ENCODE peak calls at places on chromosomes 5 and 9, in four cellular contexts. V is upper lobe of left lung, J is transverse colon, C is HepG2. R is an unnamed sample.

GRCh38 chr9:16248816-16249215 is 621.7 kb downstream of the BNC2 start:
- DNase-seq in J (no peak), C (no peak), V (no peak), R (no peak)

GRCh38 chr5:75509956-75510355 is 1.5 kb downstream of the CERT1 start:
- DNase-seq in C (peak), J (no peak), V (no peak), R (no peak)

GRCh38 chr9:135589596-135590485 is 28.3 kb downstream of the PAEP start:
- DNase-seq in J (no peak), C (no peak), V (no peak), R (peak)

GRCh38 chr5:54390015-54390414 is 65.5 kb upstream of the HSPB3 start:
- DNase-seq in J (peak), C (no peak), V (no peak), R (no peak)

GRCh38 chr5:99032234-99033013 is 103.6 kb upstream of the CHD1 start:
- DNase-seq in C (peak), J (peak), V (no peak), R (peak)

GRCh38 chr5:156391139-156391538 is 64.2 kb downstream of the SGCD start:
- DNase-seq in J (no peak), V (no peak), C (peak), R (no peak)

GRCh38 chr5:11239261-11239660 is 478.2 kb upstream of the DAP start:
- DNase-seq in C (no peak), J (no peak), V (no peak), R (no peak)

GRCh38 chr9:72858089-72858912 is 94.6 kb downstream of the ALDH1A1 start:
- DNase-seq in V (no peak), C (peak), J (peak), R (peak)

GRCh38 chr5:76607353-76607871 is 15.8 kb downstream of the F2RL2 start:
- DNase-seq in J (no peak), V (no peak), C (no peak), R (no peak)

GRCh38 chr5:61319388-61320146 is 12.5 kb upstream of the ZSWIM6 start:
- DNase-seq in V (no peak), C (no peak), J (peak), R (no peak)

GRCh38 chr5:26003966-26004365 is 1034.4 kb downstream of the CDH9 start:
- DNase-seq in J (no peak), C (no peak), V (no peak), R (no peak)

GRCh38 chr5:17118631-17119030 is 98.8 kb upstream of the BASP1 start:
- DNase-seq in J (peak), V (no peak), C (peak), R (peak)

GRCh38 chr5:125899006-125899405 is 524.2 kb upstream of the GRAMD2B start:
- DNase-seq in J (no peak), V (no peak), C (no peak), R (no peak)

GRCh38 chr5:120843390-120843980 is 379.4 kb downstream of the PRR16 start:
- DNase-seq in V (no peak), J (no peak), C (no peak), R (no peak)

GRCh38 chr5:55063899-55064298 is 38.5 kb upstream of the GZMA start:
- DNase-seq in V (no peak), C (no peak), J (no peak), R (no peak)

GRCh38 chr5:136053336-136054121 is 24.7 kb downstream of the TGFBI start:
- DNase-seq in C (peak), V (no peak), J (no peak), R (no peak)

GRCh38 chr5:52269395-52269794 is 518.3 kb upstream of the ITGA1 start:
- DNase-seq in V (no peak), J (no peak), C (no peak), R (no peak)

GRCh38 chr9:84121991-84122523 is 141.5 kb downstream of the RMI1 start:
- DNase-seq in J (no peak), C (no peak), V (no peak), R (no peak)

GRCh38 chr9:77673912-77674791 is 26.0 kb upstream of the GNA14 start:
- DNase-seq in V (no peak), J (no peak), C (peak), R (no peak)

GRCh38 chr5:105821800-105822199 is 1848.9 kb downstream of the EFNA5 start:
- DNase-seq in C (no peak), J (no peak), V (no peak), R (no peak)

GRCh38 chr9:29514336-29514735 is 1941.1 kb upstream of the C9orf72 start:
- DNase-seq in C (no peak), V (peak), J (no peak), R (no peak)

GRCh38 chr5:68239485-68239884 is 23.9 kb downstream of the PIK3R1 start:
- DNase-seq in J (peak), C (peak), V (no peak), R (peak)

GRCh38 chr5:32526815-32527214 is 58.5 kb upstream of the SUB1 start:
- DNase-seq in V (no peak), C (peak), J (no peak), R (no peak)

GRCh38 chr5:5372511-5372910 is 50.0 kb upstream of the ICE1 start:
- DNase-seq in C (no peak), V (no peak), J (no peak), R (no peak)

GRCh38 chr9:20353931-20354652 is 268.2 kb downstream of the MLLT3 start:
- DNase-seq in V (no peak), J (peak), C (no peak), R (no peak)

GRCh38 chr5:71877511-71877910 is 158.4 kb downstream of the CARTPT start:
- DNase-seq in V (no peak), C (no peak), J (no peak), R (no peak)

GRCh38 chr9:130535818-130536521 is 43.4 kb upstream of the FUBP3 start:
- DNase-seq in V (peak), C (peak), J (no peak), R (no peak)

GRCh38 chr9:26066237-26066636 is 388.0 kb upstream of the TUSC1 start:
- DNase-seq in J (no peak), V (no peak), C (no peak), R (no peak)

GRCh38 chr9:33475357-33475756 is 1.6 kb upstream of the NOL6 start:
- DNase-seq in V (no peak), C (no peak), J (no peak), R (no peak)

GRCh38 chr9:132787748-132788159 is 90.3 kb downstream of the AK8 start:
- DNase-seq in V (no peak), J (no peak), C (peak), R (no peak)

GRCh38 chr5:61123145-61123544 is 39.1 kb downstream of the SMIM15 start:
- DNase-seq in V (no peak), C (peak), J (peak), R (no peak)

GRCh38 chr9:111483419-111483861 is 743 bp downstream of the ECPAS start:
- DNase-seq in V (no peak), C (peak), J (peak), R (no peak)

GRCh38 chr5:103918668-103919367 is 356.2 kb upstream of the NUDT12 start:
- DNase-seq in J (no peak), V (no peak), C (no peak), R (no peak)

GRCh38 chr5:56501949-56502557 is 268.9 kb upstream of the ANKRD55 start:
- DNase-seq in C (no peak), V (no peak), J (no peak), R (no peak)

GRCh38 chr5:115246361-115246991 is 16.2 kb downstream of the PGGT1B start:
- DNase-seq in J (no peak), V (no peak), C (peak), R (no peak)

GRCh38 chr5:174183701-174184100 is 138.2 kb downstream of the NSG2 start:
- DNase-seq in J (no peak), C (no peak), V (no peak), R (no peak)

GRCh38 chr5:8993031-8993430 is 552.8 kb downstream of the SEMA5A start:
- DNase-seq in V (no peak), J (no peak), C (no peak), R (no peak)

GRCh38 chr9:33524431-33524947 is 438 bp downstream of the ANKRD18B start:
- DNase-seq in C (no peak), V (peak), J (no peak), R (no peak)

GRCh38 chr9:109028457-109028856 is 15.2 kb upstream of the CTNNAL1 start:
- DNase-seq in J (no peak), C (no peak), V (no peak), R (no peak)

DNA sequence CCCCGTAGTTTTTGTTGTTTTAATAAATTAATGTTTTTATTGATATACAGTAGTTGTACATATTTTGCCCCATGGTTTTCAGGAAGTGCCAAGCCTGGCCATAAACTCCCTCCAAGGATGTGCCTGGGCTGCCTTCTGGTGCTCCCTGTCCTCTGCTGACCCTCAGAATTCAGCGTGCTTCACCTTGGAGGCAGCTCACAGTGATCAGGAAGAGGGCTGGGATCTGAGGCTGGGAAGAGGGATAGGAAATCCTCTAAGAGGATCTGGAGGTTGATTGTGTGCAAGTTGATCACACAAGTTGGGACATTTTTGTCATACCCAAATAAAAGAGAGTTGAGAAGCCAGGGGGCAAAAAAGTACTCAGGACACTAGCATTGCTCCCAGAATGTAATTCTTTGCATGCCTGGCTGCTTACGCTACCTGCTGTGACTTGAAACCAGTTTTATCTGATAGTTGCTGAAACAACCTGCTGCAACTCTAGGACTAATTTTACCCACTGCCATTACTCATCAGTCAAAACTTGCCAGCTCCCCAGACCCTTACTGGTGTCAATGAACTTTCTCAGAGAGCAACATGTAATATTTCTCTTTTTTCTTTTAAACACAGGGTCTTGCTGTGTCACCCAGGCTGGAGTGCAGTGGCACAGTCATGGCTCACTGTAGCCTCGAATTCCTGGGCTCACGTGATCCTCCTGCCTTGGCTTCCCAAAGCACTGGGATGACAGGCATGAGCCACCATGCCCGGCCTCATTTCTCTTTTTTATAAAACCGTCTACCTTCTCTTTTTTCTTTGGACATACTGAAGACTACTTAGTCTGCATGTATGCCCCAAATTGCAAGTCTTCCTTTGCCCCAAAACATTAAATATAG is 29.0 kb downstream of the PDE6A start:
- DNase-seq in V (no peak), J (no peak), C (no peak), R (no peak)
- TF ChIP-seq CTCF in V (no peak), J (no peak), C (no peak), R (no peak)

GRCh38 chr5:139765409-139766217 is 30.0 kb upstream of the PSD2 start:
- DNase-seq in C (peak), J (peak), V (peak), R (peak)
- TF ChIP-seq POLR2AphosphoS5 in C (no peak), J (no peak), V (no peak), R (no peak)

GRCh38 chr9:120716483-120716882 is 2.2 kb upstream of the MEGF9 start:
- DNase-seq in V (no peak), J (no peak), C (no peak), R (no peak)

GRCh38 chr9:120720404-120720803 is 6.1 kb upstream of the MEGF9 start:
- DNase-seq in C (no peak), J (no peak), V (no peak), R (no peak)

GRCh38 chr9:120715331-120715924 is 1.2 kb upstream of the MEGF9 start:
- DNase-seq in J (peak), V (peak), C (no peak), R (no peak)

GRCh38 chr9:120717194-120717593 is 2.9 kb upstream of the MEGF9 start:
- DNase-seq in C (no peak), V (no peak), J (no peak), R (no peak)

DNA sequence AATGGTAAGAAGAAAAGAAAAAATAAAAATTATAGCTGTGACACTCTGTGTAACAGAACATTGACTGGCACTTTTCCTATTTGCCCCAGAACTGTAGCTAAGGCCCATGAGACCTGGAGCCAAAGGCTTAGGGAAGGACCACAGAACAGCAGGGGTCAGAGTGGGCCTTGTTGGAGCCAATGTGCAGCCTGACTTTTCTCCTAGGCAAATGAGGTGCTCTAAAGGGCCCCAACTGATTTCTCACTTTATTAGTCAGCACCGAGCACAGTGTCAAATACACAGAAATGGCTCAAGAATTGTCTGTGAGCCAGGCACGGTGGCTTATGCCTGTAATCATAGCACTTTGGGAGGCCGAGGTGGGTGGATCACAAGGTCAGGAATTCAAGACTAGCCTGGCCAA is 4.1 kb upstream of the MEGF9 start:
- DNase-seq in C (no peak), J (no peak), V (no peak), R (no peak)
- TF ChIP-seq CTCF in C (no peak), J (no peak), V (no peak), R (no peak)

GRCh38 chr9:87603854-87604490 is 106.3 kb downstream of the DAPK1 start:
- DNase-seq in C (no peak), V (no peak), J (no peak), R (no peak)
- TF ChIP-seq POLR2AphosphoS5 in C (no peak), V (no peak), J (peak), R (no peak)

GRCh38 chr5:93607367-93608258 is 24.6 kb downstream of the NR2F1 start:
- DNase-seq in C (peak), J (no peak), V (no peak), R (no peak)
- TF ChIP-seq CTCF in C (peak), J (no peak), V (peak), R (peak)

GRCh38 chr9:96164268-96164683 is 137.7 kb downstream of the HSD17B3 start:
- DNase-seq in J (no peak), V (no peak), C (no peak), R (no peak)

GRCh38 chr9:96161819-96162218 is 140.2 kb downstream of the HSD17B3 start:
- DNase-seq in J (no peak), V (no peak), C (no peak), R (no peak)

GRCh38 chr9:96163712-96164111 is 138.3 kb downstream of the HSD17B3 start:
- DNase-seq in J (no peak), V (peak), C (no peak), R (no peak)

GRCh38 chr9:96160866-96161265 is 141.1 kb downstream of the HSD17B3 start:
- DNase-seq in V (no peak), C (no peak), J (no peak), R (no peak)

GRCh38 chr9:96163141-96163540 is 138.8 kb downstream of the HSD17B3 start:
- DNase-seq in C (no peak), J (no peak), V (no peak), R (no peak)
- TF ChIP-seq POLR2AphosphoS5 in C (no peak), J (no peak), V (no peak), R (no peak)

GRCh38 chr5:180329138-180329435 is 24.0 kb downstream of the GFPT2 start:
- DNase-seq in C (no peak), J (no peak), V (peak), R (no peak)

GRCh38 chr5:180330270-180330648 is 22.9 kb downstream of the GFPT2 start:
- DNase-seq in C (no peak), V (no peak), J (no peak), R (no peak)

GRCh38 chr5:180329606-180330269 is 23.4 kb downstream of the GFPT2 start:
- DNase-seq in C (no peak), V (no peak), J (no peak), R (no peak)

GRCh38 chr5:180327166-180327565 is 26.0 kb downstream of the GFPT2 start:
- DNase-seq in C (no peak), J (no peak), V (no peak), R (no peak)

DNA sequence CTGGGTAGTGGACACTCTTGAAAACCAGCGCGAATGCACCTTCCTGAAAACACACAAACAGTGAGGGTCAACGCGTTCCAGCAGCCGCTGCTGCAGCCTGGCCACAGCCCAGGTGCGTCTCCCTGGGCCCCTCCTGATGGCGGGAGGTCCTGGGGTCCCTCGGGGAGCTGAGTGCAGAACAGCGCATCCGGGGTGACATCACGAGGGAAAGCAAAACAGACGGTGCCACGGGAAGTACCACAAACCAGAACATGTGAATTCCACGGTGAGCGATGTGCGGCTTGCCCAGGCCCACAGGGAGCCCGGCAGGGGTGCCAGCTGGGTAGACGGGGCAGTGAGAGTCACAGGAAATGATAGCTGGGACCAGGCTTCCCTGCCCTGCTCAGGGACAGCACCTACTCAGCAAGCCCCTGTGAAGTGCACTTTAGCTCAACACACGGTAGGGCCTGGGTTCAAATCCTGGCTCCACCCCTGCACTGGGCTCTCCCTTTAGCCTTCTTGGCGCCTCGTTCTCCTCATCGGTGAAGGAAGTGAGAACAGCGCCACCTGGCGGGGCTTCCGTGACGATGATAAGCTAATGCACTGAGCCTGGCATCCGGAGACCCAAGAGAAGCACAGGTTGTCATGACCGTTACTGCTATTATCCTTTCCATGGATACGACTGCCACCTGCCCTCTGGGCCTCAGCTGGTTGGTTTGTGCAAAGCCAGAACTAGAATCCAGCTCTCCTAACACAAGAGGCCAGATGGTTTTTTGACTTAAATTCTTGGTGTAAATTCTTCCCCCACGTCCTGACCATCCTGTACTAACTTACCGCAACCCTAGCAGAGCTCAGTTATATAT is 24.6 kb downstream of the GFPT2 start:
- DNase-seq in J (peak), V (peak), C (peak), R (peak)
- TF ChIP-seq CTCF in J (peak), V (peak), C (peak), R (no peak)

DNA sequence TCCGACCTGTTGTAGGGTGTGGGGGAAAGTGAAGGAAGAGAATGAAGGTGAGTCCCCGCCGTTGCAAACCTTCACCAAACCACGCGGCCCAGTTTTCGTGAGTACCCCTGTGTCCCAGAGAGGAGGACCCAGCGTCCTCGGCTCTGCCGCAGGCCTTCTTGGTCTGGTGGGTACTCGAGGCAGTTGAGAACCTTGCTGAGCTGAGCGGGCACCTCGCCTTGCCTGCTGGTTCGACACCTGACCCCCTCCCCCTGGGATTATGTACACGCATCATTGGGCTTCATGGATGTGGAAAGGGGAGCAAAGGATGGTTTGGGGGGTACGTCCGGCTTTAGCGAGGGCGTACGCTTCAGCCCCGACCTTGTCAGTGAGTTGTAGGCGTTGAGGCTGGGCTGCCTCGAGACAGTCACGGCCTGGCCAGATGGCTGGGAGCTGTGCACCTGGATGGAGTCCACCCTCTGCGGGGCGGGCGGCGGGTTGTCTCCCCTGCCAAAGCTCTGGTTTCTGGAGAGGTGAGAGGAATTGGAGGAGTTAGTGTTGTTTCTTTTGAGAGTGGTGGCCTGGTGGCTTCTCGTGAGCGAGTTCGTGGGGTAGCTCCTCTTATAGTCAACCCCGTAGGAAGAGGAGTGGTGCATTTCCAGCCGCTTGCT is 128.1 kb downstream of the SEMA6A start:
- DNase-seq in C (no peak), J (no peak), V (peak), R (no peak)
- TF ChIP-seq POLR2AphosphoS5 in C (no peak), J (no peak), V (no peak), R (no peak)

R was measured in stomach.